ENCODE peak calls at places on chromosomes 5 and 9, in seven cellular contexts. One of them, this sample, is unnamed.

GRCh38 chr5:74543162-74543995 is 97.1 kb downstream of the ENC1 start:
- DNase-seq in aorta: no peak
- DNase-seq in stimulated activated CD8-positive, alpha-beta memory T cell treated with anti-CD3 and anti-CD28 coated beads, Interleukin-12 subunit alpha, Interleukin-12 subunit beta, amount 100 ng/mL, for 4 hours: no peak
- DNase-seq in brain microvascular endothelial cell: peak
- DNase-seq in activated CD8-positive, alpha-beta T cell treated with anti-CD3 and anti-CD28 coated beads for 36 hours: no peak
- DNase-seq in ACHN: peak
- DNase-seq in stimulated activated CD4-positive, alpha-beta T cell treated with anti-CD3 and anti-CD28 coated beads, Interleukin-1b, Interleukin-23, amount 100 ng/mL, for 4 hours: no peak
- DNase-seq in this sample: no peak

GRCh38 chr5:852018-852417 is 1.2 kb upstream of the ZDHHC11 start:
- DNase-seq in activated CD8-positive, alpha-beta T cell treated with anti-CD3 and anti-CD28 coated beads for 36 hours: no peak
- DNase-seq in stimulated activated CD8-positive, alpha-beta memory T cell treated with anti-CD3 and anti-CD28 coated beads, Interleukin-12 subunit alpha, Interleukin-12 subunit beta, amount 100 ng/mL, for 4 hours: no peak
- DNase-seq in ACHN: no peak
- DNase-seq in stimulated activated CD4-positive, alpha-beta T cell treated with anti-CD3 and anti-CD28 coated beads, Interleukin-1b, Interleukin-23, amount 100 ng/mL, for 4 hours: no peak
- DNase-seq in brain microvascular endothelial cell: no peak
- DNase-seq in aorta: no peak
- DNase-seq in this sample: no peak

GRCh38 chr5:35924950-35925722 is 13.3 kb downstream of the CAPSL start:
- DNase-seq in aorta: peak
- DNase-seq in stimulated activated CD4-positive, alpha-beta T cell treated with anti-CD3 and anti-CD28 coated beads, Interleukin-1b, Interleukin-23, amount 100 ng/mL, for 4 hours: peak
- DNase-seq in ACHN: peak
- DNase-seq in stimulated activated CD8-positive, alpha-beta memory T cell treated with anti-CD3 and anti-CD28 coated beads, Interleukin-12 subunit alpha, Interleukin-12 subunit beta, amount 100 ng/mL, for 4 hours: peak
- DNase-seq in activated CD8-positive, alpha-beta T cell treated with anti-CD3 and anti-CD28 coated beads for 36 hours: peak
- DNase-seq in brain microvascular endothelial cell: peak
- DNase-seq in this sample: peak

GRCh38 chr5:73188764-73189521 is 15.9 kb downstream of the TMEM174 start:
- DNase-seq in stimulated activated CD4-positive, alpha-beta T cell treated with anti-CD3 and anti-CD28 coated beads, Interleukin-1b, Interleukin-23, amount 100 ng/mL, for 4 hours: no peak
- DNase-seq in brain microvascular endothelial cell: no peak
- DNase-seq in aorta: no peak
- DNase-seq in ACHN: peak
- DNase-seq in activated CD8-positive, alpha-beta T cell treated with anti-CD3 and anti-CD28 coated beads for 36 hours: no peak
- DNase-seq in stimulated activated CD8-positive, alpha-beta memory T cell treated with anti-CD3 and anti-CD28 coated beads, Interleukin-12 subunit alpha, Interleukin-12 subunit beta, amount 100 ng/mL, for 4 hours: no peak
- DNase-seq in this sample: no peak

GRCh38 chr5:13251623-13252367 is 692.7 kb downstream of the DNAH5 start:
- DNase-seq in brain microvascular endothelial cell: no peak
- DNase-seq in stimulated activated CD8-positive, alpha-beta memory T cell treated with anti-CD3 and anti-CD28 coated beads, Interleukin-12 subunit alpha, Interleukin-12 subunit beta, amount 100 ng/mL, for 4 hours: no peak
- DNase-seq in aorta: no peak
- DNase-seq in ACHN: no peak
- DNase-seq in stimulated activated CD4-positive, alpha-beta T cell treated with anti-CD3 and anti-CD28 coated beads, Interleukin-1b, Interleukin-23, amount 100 ng/mL, for 4 hours: no peak
- DNase-seq in activated CD8-positive, alpha-beta T cell treated with anti-CD3 and anti-CD28 coated beads for 36 hours: no peak
- DNase-seq in this sample: no peak

GRCh38 chr5:150139334-150139733 is 16.3 kb downstream of the PDGFRB start:
- DNase-seq in activated CD8-positive, alpha-beta T cell treated with anti-CD3 and anti-CD28 coated beads for 36 hours: no peak
- DNase-seq in stimulated activated CD8-positive, alpha-beta memory T cell treated with anti-CD3 and anti-CD28 coated beads, Interleukin-12 subunit alpha, Interleukin-12 subunit beta, amount 100 ng/mL, for 4 hours: no peak
- DNase-seq in brain microvascular endothelial cell: peak
- DNase-seq in stimulated activated CD4-positive, alpha-beta T cell treated with anti-CD3 and anti-CD28 coated beads, Interleukin-1b, Interleukin-23, amount 100 ng/mL, for 4 hours: no peak
- DNase-seq in aorta: no peak
- DNase-seq in ACHN: peak
- DNase-seq in this sample: no peak

GRCh38 chr5:129460121-129460950 is at the start of gene ADAMTS19:
- DNase-seq in brain microvascular endothelial cell: peak
- DNase-seq in ACHN: peak
- DNase-seq in stimulated activated CD4-positive, alpha-beta T cell treated with anti-CD3 and anti-CD28 coated beads, Interleukin-1b, Interleukin-23, amount 100 ng/mL, for 4 hours: no peak
- DNase-seq in stimulated activated CD8-positive, alpha-beta memory T cell treated with anti-CD3 and anti-CD28 coated beads, Interleukin-12 subunit alpha, Interleukin-12 subunit beta, amount 100 ng/mL, for 4 hours: no peak
- DNase-seq in aorta: no peak
- DNase-seq in activated CD8-positive, alpha-beta T cell treated with anti-CD3 and anti-CD28 coated beads for 36 hours: peak
- DNase-seq in this sample: no peak

GRCh38 chr9:134669556-134669955 is 28.0 kb downstream of the COL5A1 start:
- DNase-seq in aorta: no peak
- DNase-seq in activated CD8-positive, alpha-beta T cell treated with anti-CD3 and anti-CD28 coated beads for 36 hours: no peak
- DNase-seq in ACHN: no peak
- DNase-seq in brain microvascular endothelial cell: no peak
- DNase-seq in stimulated activated CD8-positive, alpha-beta memory T cell treated with anti-CD3 and anti-CD28 coated beads, Interleukin-12 subunit alpha, Interleukin-12 subunit beta, amount 100 ng/mL, for 4 hours: no peak
- DNase-seq in stimulated activated CD4-positive, alpha-beta T cell treated with anti-CD3 and anti-CD28 coated beads, Interleukin-1b, Interleukin-23, amount 100 ng/mL, for 4 hours: no peak
- DNase-seq in this sample: no peak

GRCh38 chr5:87210076-87210475 is 57.6 kb upstream of the RASA1 start:
- DNase-seq in aorta: no peak
- DNase-seq in activated CD8-positive, alpha-beta T cell treated with anti-CD3 and anti-CD28 coated beads for 36 hours: no peak
- DNase-seq in stimulated activated CD8-positive, alpha-beta memory T cell treated with anti-CD3 and anti-CD28 coated beads, Interleukin-12 subunit alpha, Interleukin-12 subunit beta, amount 100 ng/mL, for 4 hours: no peak
- DNase-seq in brain microvascular endothelial cell: no peak
- DNase-seq in stimulated activated CD4-positive, alpha-beta T cell treated with anti-CD3 and anti-CD28 coated beads, Interleukin-1b, Interleukin-23, amount 100 ng/mL, for 4 hours: no peak
- DNase-seq in ACHN: no peak
- DNase-seq in this sample: no peak

GRCh38 chr5:78647411-78647818 is 1.2 kb downstream of the LHFPL2 start:
- DNase-seq in aorta: peak
- DNase-seq in activated CD8-positive, alpha-beta T cell treated with anti-CD3 and anti-CD28 coated beads for 36 hours: peak
- DNase-seq in brain microvascular endothelial cell: peak
- DNase-seq in stimulated activated CD8-positive, alpha-beta memory T cell treated with anti-CD3 and anti-CD28 coated beads, Interleukin-12 subunit alpha, Interleukin-12 subunit beta, amount 100 ng/mL, for 4 hours: no peak
- DNase-seq in stimulated activated CD4-positive, alpha-beta T cell treated with anti-CD3 and anti-CD28 coated beads, Interleukin-1b, Interleukin-23, amount 100 ng/mL, for 4 hours: no peak
- DNase-seq in ACHN: peak
- DNase-seq in this sample: no peak

GRCh38 chr5:39448504-39449128 is 23.8 kb upstream of the DAB2 start:
- DNase-seq in ACHN: no peak
- DNase-seq in activated CD8-positive, alpha-beta T cell treated with anti-CD3 and anti-CD28 coated beads for 36 hours: no peak
- DNase-seq in stimulated activated CD4-positive, alpha-beta T cell treated with anti-CD3 and anti-CD28 coated beads, Interleukin-1b, Interleukin-23, amount 100 ng/mL, for 4 hours: no peak
- DNase-seq in aorta: no peak
- DNase-seq in stimulated activated CD8-positive, alpha-beta memory T cell treated with anti-CD3 and anti-CD28 coated beads, Interleukin-12 subunit alpha, Interleukin-12 subunit beta, amount 100 ng/mL, for 4 hours: no peak
- DNase-seq in brain microvascular endothelial cell: no peak
- DNase-seq in this sample: no peak

GRCh38 chr9:7169717-7170348 is 412.1 kb downstream of the KDM4C start:
- DNase-seq in activated CD8-positive, alpha-beta T cell treated with anti-CD3 and anti-CD28 coated beads for 36 hours: no peak
- DNase-seq in aorta: no peak
- DNase-seq in stimulated activated CD4-positive, alpha-beta T cell treated with anti-CD3 and anti-CD28 coated beads, Interleukin-1b, Interleukin-23, amount 100 ng/mL, for 4 hours: no peak
- DNase-seq in ACHN: no peak
- DNase-seq in brain microvascular endothelial cell: no peak
- DNase-seq in stimulated activated CD8-positive, alpha-beta memory T cell treated with anti-CD3 and anti-CD28 coated beads, Interleukin-12 subunit alpha, Interleukin-12 subunit beta, amount 100 ng/mL, for 4 hours: no peak
- DNase-seq in this sample: no peak

GRCh38 chr9:98658965-98659364 is 49.8 kb downstream of the GABBR2 start:
- DNase-seq in activated CD8-positive, alpha-beta T cell treated with anti-CD3 and anti-CD28 coated beads for 36 hours: no peak
- DNase-seq in stimulated activated CD8-positive, alpha-beta memory T cell treated with anti-CD3 and anti-CD28 coated beads, Interleukin-12 subunit alpha, Interleukin-12 subunit beta, amount 100 ng/mL, for 4 hours: no peak
- DNase-seq in ACHN: no peak
- DNase-seq in aorta: no peak
- DNase-seq in stimulated activated CD4-positive, alpha-beta T cell treated with anti-CD3 and anti-CD28 coated beads, Interleukin-1b, Interleukin-23, amount 100 ng/mL, for 4 hours: no peak
- DNase-seq in brain microvascular endothelial cell: no peak
- DNase-seq in this sample: no peak

GRCh38 chr5:5139358-5140050 is 626 bp upstream of the ADAMTS16 start:
- DNase-seq in aorta: no peak
- DNase-seq in activated CD8-positive, alpha-beta T cell treated with anti-CD3 and anti-CD28 coated beads for 36 hours: no peak
- DNase-seq in stimulated activated CD4-positive, alpha-beta T cell treated with anti-CD3 and anti-CD28 coated beads, Interleukin-1b, Interleukin-23, amount 100 ng/mL, for 4 hours: no peak
- DNase-seq in stimulated activated CD8-positive, alpha-beta memory T cell treated with anti-CD3 and anti-CD28 coated beads, Interleukin-12 subunit alpha, Interleukin-12 subunit beta, amount 100 ng/mL, for 4 hours: no peak
- DNase-seq in brain microvascular endothelial cell: no peak
- DNase-seq in ACHN: no peak
- DNase-seq in this sample: no peak

GRCh38 chr5:61931236-61931635 is 374.8 kb upstream of the KIF2A start:
- DNase-seq in brain microvascular endothelial cell: no peak
- DNase-seq in activated CD8-positive, alpha-beta T cell treated with anti-CD3 and anti-CD28 coated beads for 36 hours: no peak
- DNase-seq in stimulated activated CD8-positive, alpha-beta memory T cell treated with anti-CD3 and anti-CD28 coated beads, Interleukin-12 subunit alpha, Interleukin-12 subunit beta, amount 100 ng/mL, for 4 hours: no peak
- DNase-seq in ACHN: no peak
- DNase-seq in aorta: no peak
- DNase-seq in stimulated activated CD4-positive, alpha-beta T cell treated with anti-CD3 and anti-CD28 coated beads, Interleukin-1b, Interleukin-23, amount 100 ng/mL, for 4 hours: no peak
- DNase-seq in this sample: no peak

GRCh38 chr9:14373319-14373632 is 59.3 kb upstream of the NFIB start:
- DNase-seq in aorta: no peak
- DNase-seq in activated CD8-positive, alpha-beta T cell treated with anti-CD3 and anti-CD28 coated beads for 36 hours: no peak
- DNase-seq in ACHN: no peak
- DNase-seq in stimulated activated CD4-positive, alpha-beta T cell treated with anti-CD3 and anti-CD28 coated beads, Interleukin-1b, Interleukin-23, amount 100 ng/mL, for 4 hours: no peak
- DNase-seq in brain microvascular endothelial cell: no peak
- DNase-seq in stimulated activated CD8-positive, alpha-beta memory T cell treated with anti-CD3 and anti-CD28 coated beads, Interleukin-12 subunit alpha, Interleukin-12 subunit beta, amount 100 ng/mL, for 4 hours: no peak
- DNase-seq in this sample: no peak

GRCh38 chr5:135051872-135052271 is 17.8 kb upstream of the PITX1 start:
- DNase-seq in stimulated activated CD4-positive, alpha-beta T cell treated with anti-CD3 and anti-CD28 coated beads, Interleukin-1b, Interleukin-23, amount 100 ng/mL, for 4 hours: no peak
- DNase-seq in aorta: no peak
- DNase-seq in stimulated activated CD8-positive, alpha-beta memory T cell treated with anti-CD3 and anti-CD28 coated beads, Interleukin-12 subunit alpha, Interleukin-12 subunit beta, amount 100 ng/mL, for 4 hours: no peak
- DNase-seq in activated CD8-positive, alpha-beta T cell treated with anti-CD3 and anti-CD28 coated beads for 36 hours: no peak
- DNase-seq in brain microvascular endothelial cell: no peak
- DNase-seq in ACHN: no peak
- DNase-seq in this sample: no peak

GRCh38 chr9:112360047-112360804 is 19.7 kb upstream of the HSDL2 start:
- DNase-seq in brain microvascular endothelial cell: no peak
- DNase-seq in aorta: no peak
- DNase-seq in stimulated activated CD8-positive, alpha-beta memory T cell treated with anti-CD3 and anti-CD28 coated beads, Interleukin-12 subunit alpha, Interleukin-12 subunit beta, amount 100 ng/mL, for 4 hours: no peak
- DNase-seq in activated CD8-positive, alpha-beta T cell treated with anti-CD3 and anti-CD28 coated beads for 36 hours: no peak
- DNase-seq in ACHN: no peak
- DNase-seq in stimulated activated CD4-positive, alpha-beta T cell treated with anti-CD3 and anti-CD28 coated beads, Interleukin-1b, Interleukin-23, amount 100 ng/mL, for 4 hours: no peak
- DNase-seq in this sample: no peak

GRCh38 chr5:148381906-148382305 is 1.9 kb upstream of the FBXO38 start:
- DNase-seq in ACHN: no peak
- DNase-seq in stimulated activated CD8-positive, alpha-beta memory T cell treated with anti-CD3 and anti-CD28 coated beads, Interleukin-12 subunit alpha, Interleukin-12 subunit beta, amount 100 ng/mL, for 4 hours: no peak
- DNase-seq in stimulated activated CD4-positive, alpha-beta T cell treated with anti-CD3 and anti-CD28 coated beads, Interleukin-1b, Interleukin-23, amount 100 ng/mL, for 4 hours: no peak
- DNase-seq in aorta: no peak
- DNase-seq in activated CD8-positive, alpha-beta T cell treated with anti-CD3 and anti-CD28 coated beads for 36 hours: no peak
- DNase-seq in brain microvascular endothelial cell: no peak
- DNase-seq in this sample: no peak

GRCh38 chr5:144460608-144461007 is 289.9 kb downstream of the KCTD16 start:
- DNase-seq in ACHN: no peak
- DNase-seq in brain microvascular endothelial cell: no peak
- DNase-seq in activated CD8-positive, alpha-beta T cell treated with anti-CD3 and anti-CD28 coated beads for 36 hours: no peak
- DNase-seq in stimulated activated CD4-positive, alpha-beta T cell treated with anti-CD3 and anti-CD28 coated beads, Interleukin-1b, Interleukin-23, amount 100 ng/mL, for 4 hours: no peak
- DNase-seq in stimulated activated CD8-positive, alpha-beta memory T cell treated with anti-CD3 and anti-CD28 coated beads, Interleukin-12 subunit alpha, Interleukin-12 subunit beta, amount 100 ng/mL, for 4 hours: no peak
- DNase-seq in aorta: no peak
- DNase-seq in this sample: no peak

GRCh38 chr5:174843263-174844250 is 119.2 kb downstream of the MSX2 start:
- DNase-seq in aorta: no peak
- DNase-seq in stimulated activated CD8-positive, alpha-beta memory T cell treated with anti-CD3 and anti-CD28 coated beads, Interleukin-12 subunit alpha, Interleukin-12 subunit beta, amount 100 ng/mL, for 4 hours: no peak
- DNase-seq in brain microvascular endothelial cell: no peak
- DNase-seq in stimulated activated CD4-positive, alpha-beta T cell treated with anti-CD3 and anti-CD28 coated beads, Interleukin-1b, Interleukin-23, amount 100 ng/mL, for 4 hours: no peak
- DNase-seq in activated CD8-positive, alpha-beta T cell treated with anti-CD3 and anti-CD28 coated beads for 36 hours: no peak
- DNase-seq in ACHN: no peak
- DNase-seq in this sample: no peak

GRCh38 chr9:87346061-87346665 is 151.5 kb upstream of the DAPK1 start:
- DNase-seq in ACHN: no peak
- DNase-seq in aorta: no peak
- DNase-seq in brain microvascular endothelial cell: no peak
- DNase-seq in stimulated activated CD8-positive, alpha-beta memory T cell treated with anti-CD3 and anti-CD28 coated beads, Interleukin-12 subunit alpha, Interleukin-12 subunit beta, amount 100 ng/mL, for 4 hours: no peak
- DNase-seq in activated CD8-positive, alpha-beta T cell treated with anti-CD3 and anti-CD28 coated beads for 36 hours: no peak
- DNase-seq in stimulated activated CD4-positive, alpha-beta T cell treated with anti-CD3 and anti-CD28 coated beads, Interleukin-1b, Interleukin-23, amount 100 ng/mL, for 4 hours: no peak
- DNase-seq in this sample: no peak

GRCh38 chr5:56715996-56716395 is 99.4 kb upstream of the MAP3K1 start:
- DNase-seq in brain microvascular endothelial cell: no peak
- DNase-seq in aorta: no peak
- DNase-seq in stimulated activated CD4-positive, alpha-beta T cell treated with anti-CD3 and anti-CD28 coated beads, Interleukin-1b, Interleukin-23, amount 100 ng/mL, for 4 hours: no peak
- DNase-seq in stimulated activated CD8-positive, alpha-beta memory T cell treated with anti-CD3 and anti-CD28 coated beads, Interleukin-12 subunit alpha, Interleukin-12 subunit beta, amount 100 ng/mL, for 4 hours: no peak
- DNase-seq in activated CD8-positive, alpha-beta T cell treated with anti-CD3 and anti-CD28 coated beads for 36 hours: no peak
- DNase-seq in ACHN: no peak
- DNase-seq in this sample: no peak

GRCh38 chr9:133420392-133420827 is 1.8 kb upstream of the ADAMTS13 start:
- DNase-seq in activated CD8-positive, alpha-beta T cell treated with anti-CD3 and anti-CD28 coated beads for 36 hours: peak
- DNase-seq in brain microvascular endothelial cell: no peak
- DNase-seq in stimulated activated CD8-positive, alpha-beta memory T cell treated with anti-CD3 and anti-CD28 coated beads, Interleukin-12 subunit alpha, Interleukin-12 subunit beta, amount 100 ng/mL, for 4 hours: no peak
- DNase-seq in ACHN: no peak
- DNase-seq in aorta: no peak
- DNase-seq in stimulated activated CD4-positive, alpha-beta T cell treated with anti-CD3 and anti-CD28 coated beads, Interleukin-1b, Interleukin-23, amount 100 ng/mL, for 4 hours: no peak
- DNase-seq in this sample: no peak

GRCh38 chr5:150358261-150359095 is 981 bp downstream of the TCOF1 start:
- DNase-seq in ACHN: peak
- DNase-seq in activated CD8-positive, alpha-beta T cell treated with anti-CD3 and anti-CD28 coated beads for 36 hours: no peak
- DNase-seq in stimulated activated CD4-positive, alpha-beta T cell treated with anti-CD3 and anti-CD28 coated beads, Interleukin-1b, Interleukin-23, amount 100 ng/mL, for 4 hours: no peak
- DNase-seq in brain microvascular endothelial cell: no peak
- DNase-seq in aorta: no peak
- DNase-seq in stimulated activated CD8-positive, alpha-beta memory T cell treated with anti-CD3 and anti-CD28 coated beads, Interleukin-12 subunit alpha, Interleukin-12 subunit beta, amount 100 ng/mL, for 4 hours: no peak
- DNase-seq in this sample: no peak

GRCh38 chr5:73513996-73514395 is 15.8 kb downstream of the BTF3 start:
- DNase-seq in aorta: no peak
- DNase-seq in stimulated activated CD8-positive, alpha-beta memory T cell treated with anti-CD3 and anti-CD28 coated beads, Interleukin-12 subunit alpha, Interleukin-12 subunit beta, amount 100 ng/mL, for 4 hours: no peak
- DNase-seq in activated CD8-positive, alpha-beta T cell treated with anti-CD3 and anti-CD28 coated beads for 36 hours: no peak
- DNase-seq in ACHN: no peak
- DNase-seq in brain microvascular endothelial cell: no peak
- DNase-seq in stimulated activated CD4-positive, alpha-beta T cell treated with anti-CD3 and anti-CD28 coated beads, Interleukin-1b, Interleukin-23, amount 100 ng/mL, for 4 hours: no peak
- DNase-seq in this sample: no peak

GRCh38 chr5:111726986-111727385 is 30.0 kb downstream of the NREP start:
- DNase-seq in aorta: no peak
- DNase-seq in ACHN: no peak
- DNase-seq in stimulated activated CD8-positive, alpha-beta memory T cell treated with anti-CD3 and anti-CD28 coated beads, Interleukin-12 subunit alpha, Interleukin-12 subunit beta, amount 100 ng/mL, for 4 hours: no peak
- DNase-seq in stimulated activated CD4-positive, alpha-beta T cell treated with anti-CD3 and anti-CD28 coated beads, Interleukin-1b, Interleukin-23, amount 100 ng/mL, for 4 hours: no peak
- DNase-seq in activated CD8-positive, alpha-beta T cell treated with anti-CD3 and anti-CD28 coated beads for 36 hours: no peak
- DNase-seq in brain microvascular endothelial cell: no peak
- DNase-seq in this sample: no peak

GRCh38 chr9:85430659-85431370 is 310.9 kb downstream of the AGTPBP1 start:
- DNase-seq in stimulated activated CD8-positive, alpha-beta memory T cell treated with anti-CD3 and anti-CD28 coated beads, Interleukin-12 subunit alpha, Interleukin-12 subunit beta, amount 100 ng/mL, for 4 hours: no peak
- DNase-seq in brain microvascular endothelial cell: no peak
- DNase-seq in aorta: no peak
- DNase-seq in ACHN: no peak
- DNase-seq in stimulated activated CD4-positive, alpha-beta T cell treated with anti-CD3 and anti-CD28 coated beads, Interleukin-1b, Interleukin-23, amount 100 ng/mL, for 4 hours: no peak
- DNase-seq in activated CD8-positive, alpha-beta T cell treated with anti-CD3 and anti-CD28 coated beads for 36 hours: no peak
- DNase-seq in this sample: no peak

GRCh38 chr5:109989994-109990722 is 300.4 kb downstream of the MAN2A1 start:
- DNase-seq in ACHN: no peak
- DNase-seq in activated CD8-positive, alpha-beta T cell treated with anti-CD3 and anti-CD28 coated beads for 36 hours: no peak
- DNase-seq in stimulated activated CD4-positive, alpha-beta T cell treated with anti-CD3 and anti-CD28 coated beads, Interleukin-1b, Interleukin-23, amount 100 ng/mL, for 4 hours: no peak
- DNase-seq in aorta: no peak
- DNase-seq in brain microvascular endothelial cell: no peak
- DNase-seq in stimulated activated CD8-positive, alpha-beta memory T cell treated with anti-CD3 and anti-CD28 coated beads, Interleukin-12 subunit alpha, Interleukin-12 subunit beta, amount 100 ng/mL, for 4 hours: no peak
- DNase-seq in this sample: no peak